ENCODE peak calls at places on chromosomes 3 and 15, in six cellular contexts. B is memory B cell; N is astrocyte of the spinal cord; F is fibroblast of villous mesenchyme; O is activated CD4-positive, alpha-beta T cell treated with anti-CD3 and anti-CD28 coated beads, Interleukin-2, amount 50 U/mL, for 24 hours; M is T-helper 17 cell. Z is an unnamed sample.

GRCh38 chr15:65881766-65882434 is 12.6 kb downstream of the RAB11A start:
- DNase-seq in F (no peak), N (no peak), B (no peak), O (no peak), M (no peak), Z (no peak)

GRCh38 chr3:63934041-63934440 is 21.9 kb upstream of the SCAANT1 start:
- DNase-seq in M (no peak), N (no peak), F (no peak), O (no peak), B (no peak), Z (no peak)

GRCh38 chr3:38138347-38139190 is at the start of gene MYD88:
- DNase-seq in O (peak; percentile 63), B (peak; percentile 79), N (peak; percentile 69), M (peak; percentile 75), F (peak; percentile 65), Z (peak; percentile 80)

GRCh38 chr3:193021506-193022010 is 103.9 kb upstream of the MB21D2 start:
- DNase-seq in B (no peak), O (no peak), F (no peak), N (no peak), M (no peak), Z (no peak)

GRCh38 chr3:181265750-181266333 is 276.3 kb upstream of the DNAJC19 start:
- DNase-seq in F (no peak), N (peak; percentile 18), M (no peak), B (no peak), O (no peak), Z (no peak)

GRCh38 chr3:187066228-187066995 is 72.9 kb downstream of the RPL39L start:
- DNase-seq in M (peak; percentile 22), B (peak; percentile 58), F (no peak), O (peak; percentile 13), N (peak; percentile 20), Z (peak; percentile 38)

GRCh38 chr3:42490243-42490642 is 12.2 kb upstream of the VIPR1 start:
- DNase-seq in F (no peak), N (peak; percentile 49), M (no peak), B (peak; percentile 16), O (no peak), Z (peak; percentile 24)

GRCh38 chr3:171375704-171376103 is 84.5 kb downstream of the TNIK start:
- DNase-seq in N (no peak), F (no peak), B (no peak), M (no peak), O (no peak), Z (no peak)

GRCh38 chr3:152491922-152492321 is 223.2 kb downstream of the MBNL1 start:
- DNase-seq in O (no peak), N (no peak), B (no peak), M (no peak), F (no peak), Z (no peak)

Z was measured in mesenchymal stem cell.